ENCODE peak calls at places on chromosomes 1 and 21, in seven cellular contexts. One of them, this sample, is unnamed.

GRCh38 chr1:40392206-40392605 is 18.7 kb downstream of the SMAP2 start:
- DNase-seq in esophagus squamous epithelium: no peak
- DNase-seq in ovary: no peak
- DNase-seq in stomach: peak; percentile 39
- DNase-seq in heart left ventricle: no peak
- DNase-seq in right lobe of liver: no peak
- DNase-seq in kidney: no peak
- DNase-seq in this sample: no peak

GRCh38 chr1:171438441-171438840 is 46.9 kb upstream of the PRRC2C start:
- DNase-seq in stomach: peak; percentile 54
- DNase-seq in heart left ventricle: peak; percentile 71
- DNase-seq in esophagus squamous epithelium: no peak
- DNase-seq in right lobe of liver: no peak
- DNase-seq in ovary: no peak
- DNase-seq in kidney: no peak
- DNase-seq in this sample: no peak

GRCh38 chr21:30598802-30599201 is at the start of gene KRTAP6-2:
- DNase-seq in ovary: no peak
- DNase-seq in heart left ventricle: no peak
- DNase-seq in right lobe of liver: no peak
- DNase-seq in esophagus squamous epithelium: no peak
- DNase-seq in stomach: no peak
- DNase-seq in kidney: no peak
- DNase-seq in this sample: no peak

GRCh38 chr21:45049725-45050359 is 24.5 kb upstream of the ADARB1 start:
- DNase-seq in ovary: no peak
- DNase-seq in right lobe of liver: no peak
- DNase-seq in stomach: no peak
- DNase-seq in heart left ventricle: no peak
- DNase-seq in kidney: no peak
- DNase-seq in esophagus squamous epithelium: no peak
- DNase-seq in this sample: no peak

GRCh38 chr1:109617291-109617801 is 2.1 kb downstream of the GNAT2 start:
- DNase-seq in heart left ventricle: no peak
- DNase-seq in stomach: no peak
- DNase-seq in ovary: no peak
- DNase-seq in right lobe of liver: no peak
- DNase-seq in esophagus squamous epithelium: no peak
- DNase-seq in kidney: no peak
- DNase-seq in this sample: no peak

GRCh38 chr1:54569339-54569738 is 21.3 kb downstream of the ACOT11 start:
- DNase-seq in ovary: no peak
- DNase-seq in heart left ventricle: peak; percentile 87
- DNase-seq in kidney: peak; percentile 76
- DNase-seq in stomach: no peak
- DNase-seq in esophagus squamous epithelium: no peak
- DNase-seq in right lobe of liver: no peak
- DNase-seq in this sample: no peak

GRCh38 chr1:156870734-156871133 is 10.1 kb downstream of the NTRK1 start:
- DNase-seq in esophagus squamous epithelium: no peak
- DNase-seq in stomach: no peak
- DNase-seq in kidney: no peak
- DNase-seq in heart left ventricle: no peak
- DNase-seq in right lobe of liver: no peak
- DNase-seq in ovary: no peak
- DNase-seq in this sample: no peak

GRCh38 chr1:241837901-241838300 is 10.1 kb upstream of the EXO1 start:
- DNase-seq in right lobe of liver: no peak
- DNase-seq in esophagus squamous epithelium: no peak
- DNase-seq in kidney: no peak
- DNase-seq in stomach: no peak
- DNase-seq in ovary: no peak
- DNase-seq in heart left ventricle: no peak
- DNase-seq in this sample: no peak

GRCh38 chr1:179351281-179351680 is 14.5 kb upstream of the AXDND1 start:
- DNase-seq in kidney: no peak
- DNase-seq in ovary: no peak
- DNase-seq in right lobe of liver: no peak
- DNase-seq in esophagus squamous epithelium: no peak
- DNase-seq in stomach: no peak
- DNase-seq in heart left ventricle: no peak
- DNase-seq in this sample: no peak

GRCh38 chr1:156844638-156845037 is 14.3 kb downstream of the INSRR start:
- DNase-seq in esophagus squamous epithelium: no peak
- DNase-seq in right lobe of liver: no peak
- DNase-seq in kidney: no peak
- DNase-seq in heart left ventricle: no peak
- DNase-seq in ovary: no peak
- DNase-seq in stomach: no peak
- DNase-seq in this sample: peak; percentile 24

GRCh38 chr1:116912846-116913245 is 3.1 kb downstream of the PTGFRN start:
- DNase-seq in heart left ventricle: no peak
- DNase-seq in right lobe of liver: no peak
- DNase-seq in esophagus squamous epithelium: no peak
- DNase-seq in stomach: no peak
- DNase-seq in kidney: no peak
- DNase-seq in ovary: no peak
- DNase-seq in this sample: no peak

GRCh38 chr1:115337276-115337632 is 795 bp downstream of the NGF start:
- DNase-seq in heart left ventricle: no peak
- DNase-seq in right lobe of liver: no peak
- DNase-seq in ovary: peak; percentile 64
- DNase-seq in esophagus squamous epithelium: no peak
- DNase-seq in stomach: no peak
- DNase-seq in kidney: peak; percentile 60
- DNase-seq in this sample: no peak

GRCh38 chr1:22114083-22115012 is 28.5 kb downstream of the WNT4 start:
- DNase-seq in kidney: peak; percentile 82
- DNase-seq in esophagus squamous epithelium: no peak
- DNase-seq in ovary: peak; percentile 87
- DNase-seq in stomach: no peak
- DNase-seq in heart left ventricle: peak; percentile 60
- DNase-seq in right lobe of liver: peak; percentile 45
- DNase-seq in this sample: peak; percentile 8

GRCh38 chr21:28687571-28687970 is 305.1 kb downstream of the LTN1 start:
- DNase-seq in kidney: no peak
- DNase-seq in heart left ventricle: no peak
- DNase-seq in esophagus squamous epithelium: no peak
- DNase-seq in ovary: no peak
- DNase-seq in stomach: no peak
- DNase-seq in right lobe of liver: no peak
- DNase-seq in this sample: no peak

GRCh38 chr1:114342376-114342775 is 168.6 kb downstream of the TRIM33 start:
- DNase-seq in kidney: no peak
- DNase-seq in esophagus squamous epithelium: no peak
- DNase-seq in ovary: no peak
- DNase-seq in heart left ventricle: no peak
- DNase-seq in stomach: no peak
- DNase-seq in right lobe of liver: no peak
- DNase-seq in this sample: no peak

GRCh38 chr1:17866451-17867029 is 111.4 kb downstream of the ACTL8 start:
- DNase-seq in esophagus squamous epithelium: no peak
- DNase-seq in kidney: no peak
- DNase-seq in right lobe of liver: no peak
- DNase-seq in heart left ventricle: no peak
- DNase-seq in stomach: no peak
- DNase-seq in ovary: no peak
- DNase-seq in this sample: no peak

GRCh38 chr1:152047607-152047953 is 10.8 kb upstream of the S100A11 start:
- DNase-seq in heart left ventricle: peak; percentile 45
- DNase-seq in ovary: peak; percentile 52
- DNase-seq in esophagus squamous epithelium: no peak
- DNase-seq in kidney: no peak
- DNase-seq in stomach: peak; percentile 77
- DNase-seq in right lobe of liver: no peak
- DNase-seq in this sample: peak; percentile 86

GRCh38 chr1:74328851-74329250 is 93.7 kb downstream of the TNNI3K start:
- DNase-seq in right lobe of liver: no peak
- DNase-seq in ovary: no peak
- DNase-seq in esophagus squamous epithelium: no peak
- DNase-seq in kidney: no peak
- DNase-seq in stomach: no peak
- DNase-seq in heart left ventricle: no peak
- DNase-seq in this sample: no peak

GRCh38 chr1:48292706-48293105 is 70.2 kb downstream of the SLC5A9 start:
- DNase-seq in esophagus squamous epithelium: no peak
- DNase-seq in ovary: no peak
- DNase-seq in stomach: no peak
- DNase-seq in heart left ventricle: peak; percentile 19
- DNase-seq in right lobe of liver: peak; percentile 34
- DNase-seq in kidney: no peak
- DNase-seq in this sample: peak; percentile 25

GRCh38 chr1:54904476-54905048 is 17.6 kb upstream of the DHCR24 start:
- DNase-seq in esophagus squamous epithelium: no peak
- DNase-seq in ovary: no peak
- DNase-seq in right lobe of liver: no peak
- DNase-seq in heart left ventricle: no peak
- DNase-seq in kidney: no peak
- DNase-seq in stomach: no peak
- DNase-seq in this sample: no peak

DNA sequence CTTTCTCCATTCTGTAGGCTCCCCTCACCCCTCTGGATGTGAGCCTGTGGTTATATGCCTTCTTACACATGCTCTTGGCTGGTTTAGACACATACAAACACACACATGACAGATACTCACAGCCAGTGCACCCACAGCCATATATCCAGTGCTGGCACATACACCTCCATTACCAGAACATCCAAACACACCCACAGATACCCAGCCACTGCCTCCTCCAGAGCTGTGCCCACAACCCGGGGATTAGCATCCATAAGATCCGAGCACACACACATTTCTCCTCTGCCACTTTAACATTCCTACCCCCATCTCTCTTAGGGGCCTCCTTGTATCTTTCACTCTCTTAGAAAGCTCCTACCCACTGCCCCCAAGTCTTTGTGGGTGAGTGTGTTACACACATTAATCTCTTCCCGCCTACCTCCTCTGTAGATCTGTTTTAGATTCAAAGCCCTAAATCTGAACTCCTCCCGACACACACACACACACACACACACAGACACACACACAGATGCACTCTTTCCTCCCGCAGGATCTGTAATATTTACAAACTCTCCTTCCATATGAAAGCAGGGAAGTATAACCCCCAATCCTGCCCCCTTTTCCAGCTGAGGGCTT is 4.0 kb downstream of the PEA15 start:
- DNase-seq in heart left ventricle: no peak
- DNase-seq in right lobe of liver: no peak
- DNase-seq in kidney: no peak
- DNase-seq in ovary: no peak
- DNase-seq in stomach: no peak
- DNase-seq in esophagus squamous epithelium: no peak
- DNase-seq in this sample: no peak
- H3K4me1 ChIP-seq in heart left ventricle: peaks cover 58% of the 10 kb centered on the region
- H3K4me1 ChIP-seq in right lobe of liver: peaks cover 11% of the 10 kb centered on the region
- H3K4me1 ChIP-seq in kidney: peaks cover 15% of the 10 kb centered on the region
- H3K4me1 ChIP-seq in ovary: peaks cover 20% of the 10 kb centered on the region
- H3K4me1 ChIP-seq in stomach: peaks cover 34% of the 10 kb centered on the region
- H3K4me1 ChIP-seq in esophagus squamous epithelium: peaks cover 56% of the 10 kb centered on the region
- H3K4me1 ChIP-seq in this sample: peaks cover 28% of the 10 kb centered on the region

GRCh38 chr1:228112167-228112566 is 3.1 kb upstream of the MRPL55 start:
- DNase-seq in stomach: no peak
- DNase-seq in esophagus squamous epithelium: no peak
- DNase-seq in kidney: no peak
- DNase-seq in right lobe of liver: no peak
- DNase-seq in heart left ventricle: no peak
- DNase-seq in ovary: no peak
- DNase-seq in this sample: no peak

GRCh38 chr1:228109073-228109961 is at the start of gene MRPL55:
- DNase-seq in heart left ventricle: peak; percentile 97
- DNase-seq in esophagus squamous epithelium: peak; percentile 89
- DNase-seq in right lobe of liver: peak; percentile 99
- DNase-seq in ovary: peak; percentile 100
- DNase-seq in stomach: peak; percentile 99
- DNase-seq in kidney: peak; percentile 99
- DNase-seq in this sample: peak; percentile 100

GRCh38 chr1:228109962-228110488 is 926 bp upstream of the MRPL55 start:
- DNase-seq in heart left ventricle: no peak
- DNase-seq in stomach: no peak
- DNase-seq in esophagus squamous epithelium: no peak
- DNase-seq in kidney: no peak
- DNase-seq in right lobe of liver: peak; percentile 28
- DNase-seq in ovary: no peak
- DNase-seq in this sample: no peak

GRCh38 chr1:228108742-228109072 is 392 bp downstream of the MRPL55 start:
- DNase-seq in right lobe of liver: no peak
- DNase-seq in heart left ventricle: no peak
- DNase-seq in kidney: no peak
- DNase-seq in esophagus squamous epithelium: no peak
- DNase-seq in stomach: no peak
- DNase-seq in ovary: no peak
- DNase-seq in this sample: no peak

GRCh38 chr1:228110536-228110935 is 1.4 kb upstream of the MRPL55 start:
- DNase-seq in right lobe of liver: no peak
- DNase-seq in ovary: no peak
- DNase-seq in stomach: no peak
- DNase-seq in esophagus squamous epithelium: no peak
- DNase-seq in heart left ventricle: no peak
- DNase-seq in kidney: no peak
- DNase-seq in this sample: no peak
- H3K4me3 ChIP-seq in right lobe of liver: no peak overlapping the region
- H3K4me3 ChIP-seq in ovary: no peak overlapping the region
- H3K4me3 ChIP-seq in stomach: no peak overlapping the region
- H3K4me3 ChIP-seq in esophagus squamous epithelium: peak overlapping the region; percentile 82
- H3K4me3 ChIP-seq in heart left ventricle: no peak overlapping the region
- H3K4me3 ChIP-seq in kidney: peak overlapping the region; percentile 70
- H3K4me3 ChIP-seq in this sample: no peak overlapping the region

DNA sequence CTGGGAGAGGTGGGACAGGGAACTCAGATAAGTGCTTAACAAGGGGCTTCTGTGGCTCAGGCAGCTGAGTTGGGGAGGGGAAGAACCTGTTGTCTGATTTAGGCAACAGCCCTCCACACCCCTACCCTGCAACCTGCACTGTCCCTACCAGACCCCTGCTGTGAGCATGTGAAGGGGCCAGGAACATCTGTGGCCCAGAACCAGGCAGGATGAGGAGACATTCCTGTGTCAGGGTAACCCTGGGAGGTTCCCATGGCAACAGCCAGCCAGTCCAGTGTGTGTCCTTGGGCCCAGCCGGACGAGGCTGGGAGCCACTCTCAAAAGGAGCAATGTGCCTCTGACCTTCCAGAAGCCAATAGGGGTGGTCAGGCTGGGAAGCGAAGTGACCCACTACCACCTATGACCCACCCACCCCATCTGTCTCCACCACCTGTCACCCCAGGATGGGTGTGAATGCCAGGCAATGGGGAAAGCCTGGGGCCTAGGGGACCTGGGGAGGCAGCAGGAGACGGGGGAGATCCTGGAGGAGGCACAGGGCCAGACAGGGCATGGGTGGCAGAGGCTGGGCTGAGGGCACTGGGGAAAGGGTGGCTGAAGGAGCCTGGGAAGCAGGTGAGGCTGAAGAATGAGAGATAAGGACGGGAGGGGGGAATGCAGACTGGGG is 4.9 kb upstream of the PMVK start:
- DNase-seq in ovary: peak; percentile 84
- DNase-seq in esophagus squamous epithelium: no peak
- DNase-seq in stomach: peak; percentile 48
- DNase-seq in kidney: no peak
- DNase-seq in heart left ventricle: no peak
- DNase-seq in right lobe of liver: no peak
- DNase-seq in this sample: peak; percentile 71
- H3K4me1 ChIP-seq in ovary: peaks cover 19% of the 10 kb centered on the region
- H3K4me1 ChIP-seq in esophagus squamous epithelium: peaks cover 60% of the 10 kb centered on the region
- H3K4me1 ChIP-seq in stomach: peaks cover 42% of the 10 kb centered on the region
- H3K4me1 ChIP-seq in kidney: peaks cover 29% of the 10 kb centered on the region
- H3K4me1 ChIP-seq in heart left ventricle: peaks cover 7% of the 10 kb centered on the region
- H3K4me1 ChIP-seq in right lobe of liver: peaks cover 36% of the 10 kb centered on the region
- H3K4me1 ChIP-seq in this sample: no peaks in the 10 kb centered on the region

GRCh38 chr1:14597343-14598006 is 1.0 kb upstream of the KAZN start:
- DNase-seq in right lobe of liver: no peak
- DNase-seq in stomach: no peak
- DNase-seq in esophagus squamous epithelium: no peak
- DNase-seq in kidney: no peak
- DNase-seq in ovary: no peak
- DNase-seq in heart left ventricle: no peak
- DNase-seq in this sample: no peak
- H3K4me3 ChIP-seq in right lobe of liver: no peak overlapping the region
- H3K4me3 ChIP-seq in stomach: no peak overlapping the region
- H3K4me3 ChIP-seq in esophagus squamous epithelium: peak overlapping the region; percentile 64
- H3K4me3 ChIP-seq in kidney: peak overlapping the region; percentile 24
- H3K4me3 ChIP-seq in ovary: no peak overlapping the region
- H3K4me3 ChIP-seq in heart left ventricle: no peak overlapping the region
- H3K4me3 ChIP-seq in this sample: no peak overlapping the region